ENCODE peak calls at places on chromosome 11, in ten cellular contexts. U is CD8-positive, alpha-beta memory T cell; Y is left ventricle myocardium inferior; E is GM23248; C is hepatocyte; J is IMR-90; I is CD4-positive, alpha-beta T cell; B is neural progenitor cell; O is effector memory CD4-positive, alpha-beta T cell; H is cardiac muscle cell. L is an unnamed sample.

GRCh38 chr11:86947541-86947940 is 7.7 kb downstream of the FZD4 start:
- DNase-seq in Y (no peak), E (peak; percentile 68), C (no peak), J (peak; percentile 81), O (no peak), U (no peak), H (no peak), I (no peak), B (no peak), L (no peak)

GRCh38 chr11:112247198-112247597 is 13.5 kb downstream of the PLET1 start:
- DNase-seq in E (peak; percentile 37), H (no peak), C (no peak), I (no peak), B (no peak), U (no peak), O (no peak), J (peak; percentile 80), Y (no peak), L (no peak)

GRCh38 chr11:99020324-99021225 is at the start of gene CNTN5:
- DNase-seq in O (no peak), H (peak; percentile 87), U (peak; percentile 6), I (no peak), C (peak; percentile 79), Y (peak; percentile 20), E (peak; percentile 22), B (peak; percentile 85), J (peak; percentile 5), L (no peak)

GRCh38 chr11:128726464-128727139 is 32.7 kb downstream of the FLI1 start:
- DNase-seq in I (peak; percentile 40), B (no peak), U (peak; percentile 68), E (peak; percentile 24), J (no peak), C (no peak), Y (no peak), O (no peak), H (no peak), L (peak; percentile 43)

GRCh38 chr11:21415566-21415965 is 746.2 kb downstream of the NELL1 start:
- DNase-seq in O (no peak), J (no peak), U (no peak), C (no peak), I (no peak), E (no peak), Y (no peak), H (no peak), B (peak; percentile 3), L (no peak)

GRCh38 chr11:129239207-129239606 is 47.1 kb upstream of the ARHGAP32 start:
- DNase-seq in I (no peak), Y (no peak), U (no peak), O (no peak), H (no peak), B (no peak), E (no peak), J (no peak), C (no peak), L (no peak)

GRCh38 chr11:115585361-115586024 is 81.3 kb upstream of the CADM1 start:
- DNase-seq in J (no peak), I (no peak), H (no peak), B (no peak), E (no peak), O (no peak), Y (no peak), U (no peak), C (no peak), L (no peak)

GRCh38 chr11:109424893-109425292 is 2.9 kb downstream of the C11orf87 start:
- DNase-seq in U (no peak), Y (no peak), B (peak; percentile 83), J (no peak), O (no peak), E (no peak), C (peak; percentile 47), I (no peak), H (peak; percentile 80), L (no peak)

GRCh38 chr11:11770921-11771484 is 70.8 kb upstream of the USP47 start:
- DNase-seq in B (no peak), I (no peak), C (no peak), J (no peak), H (no peak), E (no peak), U (no peak), O (no peak), Y (no peak), L (no peak)

GRCh38 chr11:19160839-19161238 is 40.9 kb downstream of the CSRP3 start:
- DNase-seq in H (peak; percentile 41), J (no peak), C (no peak), E (no peak), B (no peak), Y (no peak), I (no peak), U (no peak), O (no peak), L (no peak)

GRCh38 chr11:100515087-100515486 is 172.0 kb upstream of the ARHGAP42 start:
- DNase-seq in C (no peak), I (no peak), U (no peak), J (peak; percentile 42), H (peak; percentile 17), B (peak; percentile 10), Y (no peak), O (no peak), E (peak; percentile 1), L (no peak)

GRCh38 chr11:32580967-32581366 is 2.7 kb upstream of the EIF3M start:
- DNase-seq in Y (no peak), C (no peak), H (no peak), O (no peak), B (no peak), I (no peak), U (no peak), E (peak; percentile 25), J (peak; percentile 44), L (no peak)

GRCh38 chr11:73652046-73652730 is 5.8 kb downstream of the PLEKHB1 start:
- DNase-seq in I (no peak), U (no peak), B (peak; percentile 92), C (no peak), H (no peak), O (no peak), E (no peak), J (no peak), Y (no peak), L (no peak)

DNA sequence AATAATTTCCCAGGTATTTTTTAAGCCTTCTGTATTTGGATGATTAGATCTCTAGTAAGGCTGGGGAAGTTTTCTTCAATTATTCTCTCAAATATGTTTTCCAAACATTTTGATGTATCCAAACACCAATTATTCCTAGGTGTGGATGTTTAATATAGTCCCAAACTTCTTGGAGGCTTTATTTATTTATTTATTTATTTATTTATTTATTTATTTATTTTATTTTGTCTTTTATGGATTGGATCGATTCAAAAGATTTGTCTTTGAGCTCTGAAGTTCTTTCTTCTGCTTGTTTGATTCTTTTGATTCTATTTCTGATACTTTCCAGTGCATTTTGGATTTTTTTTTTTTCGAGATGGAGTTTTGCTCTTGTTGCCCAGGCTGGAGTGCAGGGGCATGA is 2267.9 kb upstream of the RAG2 start:
- DNase-seq in E (no peak), B (no peak), Y (no peak), U (no peak), I (no peak), J (no peak), O (no peak), C (no peak), H (no peak), L (no peak)
- H3K9me3 ChIP-seq in E (no peaks in the 10 kb centered on the region), B (no peaks in the 10 kb centered on the region), Y (peaks cover 72% of the 10 kb centered on the region), U (no peaks in the 10 kb centered on the region), I (no peaks in the 10 kb centered on the region), J (peaks cover 5% of the 10 kb centered on the region), O (no peaks in the 10 kb centered on the region), C (no peaks in the 10 kb centered on the region), H (no peaks in the 10 kb centered on the region), L (no peaks in the 10 kb centered on the region)

DNA sequence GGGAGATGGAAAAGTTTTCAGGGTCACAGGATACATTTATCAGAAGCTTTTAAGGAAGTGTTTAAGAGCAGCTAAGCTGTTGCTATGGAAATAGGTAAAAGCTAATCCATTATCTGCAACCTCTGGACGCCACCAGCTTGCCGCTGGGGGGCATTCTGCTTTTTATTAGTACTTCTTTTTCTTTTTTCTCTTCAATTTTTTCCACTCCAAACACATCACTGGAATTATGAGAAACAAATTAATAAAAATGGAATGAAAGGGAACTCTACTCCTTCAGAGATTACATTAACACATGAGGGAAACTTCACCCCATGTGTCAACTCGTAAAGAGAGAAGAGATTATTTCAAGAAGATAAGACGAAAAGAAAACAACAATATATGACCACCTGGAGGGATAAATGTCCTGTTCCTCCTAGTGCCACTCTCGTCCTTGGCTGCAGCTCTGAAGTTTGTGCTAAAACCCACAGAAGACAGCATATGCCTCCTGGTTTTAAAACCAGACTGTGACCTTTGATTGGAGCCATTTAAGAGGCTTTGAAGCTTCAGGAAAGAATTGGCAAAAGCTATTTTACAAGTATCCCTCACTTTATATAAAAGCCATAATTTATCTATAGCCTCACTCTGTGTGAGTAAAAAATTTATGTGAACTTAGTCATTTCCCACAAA is 972.8 kb downstream of the OPCML start:
- DNase-seq in C (no peak), E (no peak), J (no peak), B (peak; percentile 41), I (no peak), O (no peak), U (no peak), H (no peak), Y (no peak), L (no peak)
- H3K9me3 ChIP-seq in C (no peaks in the 10 kb centered on the region), E (no peaks in the 10 kb centered on the region), J (no peaks in the 10 kb centered on the region), B (no peaks in the 10 kb centered on the region), I (no peaks in the 10 kb centered on the region), O (no peaks in the 10 kb centered on the region), U (no peaks in the 10 kb centered on the region), H (no peaks in the 10 kb centered on the region), Y (no peaks in the 10 kb centered on the region), L (peaks cover 3% of the 10 kb centered on the region)

GRCh38 chr11:76558473-76558872 is 112.1 kb downstream of the LRRC32 start:
- DNase-seq in B (no peak), J (no peak), O (no peak), I (no peak), H (no peak), Y (no peak), E (no peak), U (no peak), C (no peak), L (no peak)
- H3K9me3 ChIP-seq in B (no peaks in the 10 kb centered on the region), J (no peaks in the 10 kb centered on the region), O (no peaks in the 10 kb centered on the region), I (no peaks in the 10 kb centered on the region), H (no peaks in the 10 kb centered on the region), Y (no peaks in the 10 kb centered on the region), E (no peaks in the 10 kb centered on the region), U (no peaks in the 10 kb centered on the region), C (no peaks in the 10 kb centered on the region), L (no peaks in the 10 kb centered on the region)

GRCh38 chr11:30772908-30773307 is 186.8 kb upstream of the MPPED2 start:
- DNase-seq in I (no peak), U (no peak), O (no peak), C (no peak), Y (no peak), E (no peak), B (no peak), J (no peak), H (no peak), L (no peak)

GRCh38 chr11:30774451-30774850 is 188.3 kb upstream of the MPPED2 start:
- DNase-seq in Y (no peak), J (no peak), U (no peak), I (no peak), C (no peak), B (peak; percentile 73), H (peak; percentile 57), E (no peak), O (no peak), L (no peak)

DNA sequence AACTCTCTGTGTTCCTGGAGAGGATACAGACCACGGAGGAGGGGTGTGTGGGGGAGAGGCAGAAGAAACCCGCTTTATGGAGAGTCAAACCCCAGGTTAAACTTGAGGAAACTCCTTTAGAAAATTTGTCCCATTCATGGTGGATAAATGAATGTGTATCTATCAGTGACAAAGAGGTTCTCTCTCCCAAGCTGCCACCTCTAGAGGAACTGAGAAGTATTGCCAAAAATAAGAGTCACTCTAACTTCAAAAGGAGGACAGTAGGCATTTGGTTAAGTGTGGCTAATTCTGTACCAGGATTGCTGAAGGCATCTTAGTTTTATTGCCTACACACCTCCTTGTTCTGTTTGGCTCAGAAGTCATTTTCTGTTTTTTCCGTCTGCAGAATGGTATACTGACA is 189.0 kb upstream of the MPPED2 start:
- DNase-seq in C (no peak), B (peak; percentile 18), O (no peak), H (peak; percentile 24), J (no peak), Y (no peak), E (no peak), I (no peak), U (no peak), L (no peak)
- H3K9me3 ChIP-seq in C (no peaks in the 10 kb centered on the region), B (no peaks in the 10 kb centered on the region), O (no peaks in the 10 kb centered on the region), H (no peaks in the 10 kb centered on the region), J (no peaks in the 10 kb centered on the region), Y (no peaks in the 10 kb centered on the region), E (no peaks in the 10 kb centered on the region), I (no peaks in the 10 kb centered on the region), U (no peaks in the 10 kb centered on the region), L (no peaks in the 10 kb centered on the region)

L was measured in T-helper 17 cell.